ENCODE peak calls at places on chromosomes 4 and X, in six cellular contexts. One of them, this sample, is unnamed.

GRCh38 chrX:47991263-47992092 is 12.3 kb downstream of the ZNF182 start:
- DNase-seq in HuH-7: no peak
- DNase-seq in RCC 7860: peak
- DNase-seq in MV-4-11: peak
- DNase-seq in naive thymus-derived CD8-positive, alpha-beta T cell: peak
- DNase-seq in mesenchymal stem cell: peak
- DNase-seq in this sample: no peak

GRCh38 chr4:76809594-76810305 is 88.2 kb downstream of the SOWAHB start:
- DNase-seq in mesenchymal stem cell: peak
- DNase-seq in MV-4-11: peak
- DNase-seq in RCC 7860: peak
- DNase-seq in HuH-7: peak
- DNase-seq in naive thymus-derived CD8-positive, alpha-beta T cell: no peak
- DNase-seq in this sample: no peak

GRCh38 chr4:101238706-101239105 is 108.6 kb downstream of the PPP3CA start:
- DNase-seq in RCC 7860: peak
- DNase-seq in mesenchymal stem cell: peak
- DNase-seq in MV-4-11: peak
- DNase-seq in naive thymus-derived CD8-positive, alpha-beta T cell: no peak
- DNase-seq in HuH-7: no peak
- DNase-seq in this sample: no peak

GRCh38 chr4:46270986-46271596 is 118.8 kb downstream of the GABRA2 start:
- DNase-seq in MV-4-11: peak
- DNase-seq in HuH-7: peak
- DNase-seq in mesenchymal stem cell: peak
- DNase-seq in naive thymus-derived CD8-positive, alpha-beta T cell: no peak
- DNase-seq in RCC 7860: peak
- DNase-seq in this sample: peak

GRCh38 chrX:5867778-5868177 is 360.9 kb downstream of the NLGN4X start:
- DNase-seq in MV-4-11: no peak
- DNase-seq in mesenchymal stem cell: no peak
- DNase-seq in RCC 7860: no peak
- DNase-seq in naive thymus-derived CD8-positive, alpha-beta T cell: no peak
- DNase-seq in HuH-7: no peak
- DNase-seq in this sample: no peak

GRCh38 chr4:74032064-74032463 is 6.4 kb downstream of the CXCL3 start:
- DNase-seq in mesenchymal stem cell: peak
- DNase-seq in HuH-7: no peak
- DNase-seq in naive thymus-derived CD8-positive, alpha-beta T cell: no peak
- DNase-seq in MV-4-11: no peak
- DNase-seq in RCC 7860: peak
- DNase-seq in this sample: no peak

GRCh38 chrX:6778547-6779231 is 243.8 kb upstream of the VCX3A start:
- DNase-seq in naive thymus-derived CD8-positive, alpha-beta T cell: no peak
- DNase-seq in MV-4-11: no peak
- DNase-seq in mesenchymal stem cell: no peak
- DNase-seq in HuH-7: no peak
- DNase-seq in RCC 7860: no peak
- DNase-seq in this sample: peak

GRCh38 chr4:150012851-150013360 is 65.3 kb upstream of the DCLK2 start:
- DNase-seq in mesenchymal stem cell: no peak
- DNase-seq in HuH-7: no peak
- DNase-seq in MV-4-11: no peak
- DNase-seq in naive thymus-derived CD8-positive, alpha-beta T cell: no peak
- DNase-seq in RCC 7860: no peak
- DNase-seq in this sample: no peak

GRCh38 chr4:150318971-150319370 is 240.7 kb downstream of the DCLK2 start:
- DNase-seq in RCC 7860: no peak
- DNase-seq in MV-4-11: no peak
- DNase-seq in naive thymus-derived CD8-positive, alpha-beta T cell: no peak
- DNase-seq in mesenchymal stem cell: no peak
- DNase-seq in HuH-7: no peak
- DNase-seq in this sample: no peak

GRCh38 chrX:38987135-38987780 is 186.0 kb downstream of the MID1IP1 start:
- DNase-seq in naive thymus-derived CD8-positive, alpha-beta T cell: no peak
- DNase-seq in MV-4-11: peak
- DNase-seq in HuH-7: no peak
- DNase-seq in mesenchymal stem cell: no peak
- DNase-seq in RCC 7860: no peak
- DNase-seq in this sample: no peak

GRCh38 chrX:105820247-105820646 is 2.1 kb upstream of the NRK start:
- DNase-seq in mesenchymal stem cell: no peak
- DNase-seq in RCC 7860: no peak
- DNase-seq in naive thymus-derived CD8-positive, alpha-beta T cell: no peak
- DNase-seq in HuH-7: peak
- DNase-seq in MV-4-11: no peak
- DNase-seq in this sample: no peak

GRCh38 chr4:142404191-142404611 is 441.9 kb downstream of the INPP4B start:
- DNase-seq in HuH-7: no peak
- DNase-seq in mesenchymal stem cell: peak
- DNase-seq in MV-4-11: no peak
- DNase-seq in RCC 7860: no peak
- DNase-seq in naive thymus-derived CD8-positive, alpha-beta T cell: no peak
- DNase-seq in this sample: no peak

GRCh38 chrX:23902419-23902818 is 5.3 kb downstream of the APOO start:
- DNase-seq in naive thymus-derived CD8-positive, alpha-beta T cell: peak
- DNase-seq in RCC 7860: peak
- DNase-seq in MV-4-11: peak
- DNase-seq in HuH-7: peak
- DNase-seq in mesenchymal stem cell: peak
- DNase-seq in this sample: peak

GRCh38 chrX:8971116-8971515 is 62.8 kb downstream of the FAM9B start:
- DNase-seq in MV-4-11: peak
- DNase-seq in naive thymus-derived CD8-positive, alpha-beta T cell: peak
- DNase-seq in HuH-7: no peak
- DNase-seq in RCC 7860: peak
- DNase-seq in mesenchymal stem cell: peak
- DNase-seq in this sample: peak

GRCh38 chr4:126023946-126024345 is 709.2 kb downstream of the FAT4 start:
- DNase-seq in HuH-7: no peak
- DNase-seq in mesenchymal stem cell: no peak
- DNase-seq in RCC 7860: no peak
- DNase-seq in MV-4-11: no peak
- DNase-seq in naive thymus-derived CD8-positive, alpha-beta T cell: no peak
- DNase-seq in this sample: no peak

GRCh38 chrX:44693255-44693654 is 150.6 kb upstream of the DUSP21 start:
- DNase-seq in RCC 7860: no peak
- DNase-seq in MV-4-11: no peak
- DNase-seq in mesenchymal stem cell: no peak
- DNase-seq in naive thymus-derived CD8-positive, alpha-beta T cell: no peak
- DNase-seq in HuH-7: no peak
- DNase-seq in this sample: no peak

GRCh38 chr4:154560824-154561231 is 2.0 kb upstream of the FGB start:
- DNase-seq in MV-4-11: no peak
- DNase-seq in mesenchymal stem cell: no peak
- DNase-seq in naive thymus-derived CD8-positive, alpha-beta T cell: no peak
- DNase-seq in RCC 7860: peak
- DNase-seq in HuH-7: no peak
- DNase-seq in this sample: no peak

GRCh38 chrX:38214551-38214950 is 6.1 kb downstream of the SRPX start:
- DNase-seq in MV-4-11: no peak
- DNase-seq in mesenchymal stem cell: no peak
- DNase-seq in RCC 7860: peak
- DNase-seq in HuH-7: no peak
- DNase-seq in naive thymus-derived CD8-positive, alpha-beta T cell: no peak
- DNase-seq in this sample: no peak

GRCh38 chrX:40189018-40189417 is 91.3 kb upstream of the BCOR start:
- DNase-seq in MV-4-11: no peak
- DNase-seq in mesenchymal stem cell: peak
- DNase-seq in RCC 7860: no peak
- DNase-seq in naive thymus-derived CD8-positive, alpha-beta T cell: no peak
- DNase-seq in HuH-7: no peak
- DNase-seq in this sample: no peak

This sample was measured in cerebellar cortex.